ENCODE peak calls at places on chromosome 9, in nine cellular contexts. One of them, this sample, is unnamed.

GRCh38 chr9:130129425-130130061 is 42.7 kb upstream of the NCS1 start:
- DNase-seq in endothelial cell: no peak
- DNase-seq in suprapubic skin: no peak
- DNase-seq in stimulated activated CD8-positive, alpha-beta memory T cell treated with anti-CD3 and anti-CD28 coated beads, Interleukin-15, amount 100 ng/mL, for 4 hours: no peak
- DNase-seq in SK-MEL-5: no peak
- DNase-seq in foreskin keratinocyte: no peak
- DNase-seq in IMR-90: peak; percentile 90
- DNase-seq in activated T-cell treated with anti-CD3 and anti-CD28 coated beads for 48 hours: no peak
- DNase-seq in Calu3: no peak
- DNase-seq in this sample: no peak

GRCh38 chr9:35696520-35697215 is 6.9 kb upstream of the TPM2 start:
- DNase-seq in suprapubic skin: no peak
- DNase-seq in activated T-cell treated with anti-CD3 and anti-CD28 coated beads for 48 hours: peak; percentile 45
- DNase-seq in foreskin keratinocyte: no peak
- DNase-seq in SK-MEL-5: peak; percentile 62
- DNase-seq in stimulated activated CD8-positive, alpha-beta memory T cell treated with anti-CD3 and anti-CD28 coated beads, Interleukin-15, amount 100 ng/mL, for 4 hours: peak; percentile 33
- DNase-seq in IMR-90: peak; percentile 40
- DNase-seq in endothelial cell: peak; percentile 63
- DNase-seq in Calu3: peak; percentile 65
- DNase-seq in this sample: no peak

GRCh38 chr9:79485258-79485657 is 86.5 kb upstream of the TLE4 start:
- DNase-seq in suprapubic skin: no peak
- DNase-seq in endothelial cell: no peak
- DNase-seq in stimulated activated CD8-positive, alpha-beta memory T cell treated with anti-CD3 and anti-CD28 coated beads, Interleukin-15, amount 100 ng/mL, for 4 hours: no peak
- DNase-seq in Calu3: no peak
- DNase-seq in SK-MEL-5: no peak
- DNase-seq in IMR-90: no peak
- DNase-seq in activated T-cell treated with anti-CD3 and anti-CD28 coated beads for 48 hours: no peak
- DNase-seq in foreskin keratinocyte: no peak
- DNase-seq in this sample: no peak

GRCh38 chr9:36728651-36729520 is 156.2 kb downstream of the MELK start:
- DNase-seq in Calu3: peak; percentile 62
- DNase-seq in suprapubic skin: no peak
- DNase-seq in IMR-90: peak; percentile 78
- DNase-seq in SK-MEL-5: peak; percentile 78
- DNase-seq in endothelial cell: peak; percentile 95
- DNase-seq in foreskin keratinocyte: peak; percentile 22
- DNase-seq in activated T-cell treated with anti-CD3 and anti-CD28 coated beads for 48 hours: peak; percentile 62
- DNase-seq in stimulated activated CD8-positive, alpha-beta memory T cell treated with anti-CD3 and anti-CD28 coated beads, Interleukin-15, amount 100 ng/mL, for 4 hours: peak; percentile 19
- DNase-seq in this sample: no peak

GRCh38 chr9:36888551-36888950 is 145.5 kb downstream of the PAX5 start:
- DNase-seq in activated T-cell treated with anti-CD3 and anti-CD28 coated beads for 48 hours: no peak
- DNase-seq in Calu3: no peak
- DNase-seq in IMR-90: no peak
- DNase-seq in stimulated activated CD8-positive, alpha-beta memory T cell treated with anti-CD3 and anti-CD28 coated beads, Interleukin-15, amount 100 ng/mL, for 4 hours: no peak
- DNase-seq in endothelial cell: no peak
- DNase-seq in suprapubic skin: no peak
- DNase-seq in foreskin keratinocyte: no peak
- DNase-seq in SK-MEL-5: no peak
- DNase-seq in this sample: no peak

GRCh38 chr9:74858753-74859414 is 28.8 kb downstream of the TRPM6 start:
- DNase-seq in IMR-90: peak; percentile 2
- DNase-seq in suprapubic skin: no peak
- DNase-seq in activated T-cell treated with anti-CD3 and anti-CD28 coated beads for 48 hours: no peak
- DNase-seq in endothelial cell: no peak
- DNase-seq in SK-MEL-5: no peak
- DNase-seq in foreskin keratinocyte: no peak
- DNase-seq in Calu3: no peak
- DNase-seq in stimulated activated CD8-positive, alpha-beta memory T cell treated with anti-CD3 and anti-CD28 coated beads, Interleukin-15, amount 100 ng/mL, for 4 hours: no peak
- DNase-seq in this sample: no peak

GRCh38 chr9:89884356-89885083 is 279.7 kb downstream of the GADD45G start:
- DNase-seq in Calu3: no peak
- DNase-seq in IMR-90: no peak
- DNase-seq in stimulated activated CD8-positive, alpha-beta memory T cell treated with anti-CD3 and anti-CD28 coated beads, Interleukin-15, amount 100 ng/mL, for 4 hours: no peak
- DNase-seq in endothelial cell: no peak
- DNase-seq in foreskin keratinocyte: no peak
- DNase-seq in SK-MEL-5: no peak
- DNase-seq in suprapubic skin: no peak
- DNase-seq in activated T-cell treated with anti-CD3 and anti-CD28 coated beads for 48 hours: no peak
- DNase-seq in this sample: no peak

GRCh38 chr9:84703793-84704192 is 34.3 kb downstream of the NTRK2 start:
- DNase-seq in foreskin keratinocyte: no peak
- DNase-seq in Calu3: no peak
- DNase-seq in SK-MEL-5: no peak
- DNase-seq in activated T-cell treated with anti-CD3 and anti-CD28 coated beads for 48 hours: no peak
- DNase-seq in IMR-90: no peak
- DNase-seq in endothelial cell: no peak
- DNase-seq in stimulated activated CD8-positive, alpha-beta memory T cell treated with anti-CD3 and anti-CD28 coated beads, Interleukin-15, amount 100 ng/mL, for 4 hours: no peak
- DNase-seq in suprapubic skin: no peak
- DNase-seq in this sample: no peak

GRCh38 chr9:38046669-38047300 is 22.2 kb downstream of the SHB start:
- DNase-seq in foreskin keratinocyte: peak; percentile 68
- DNase-seq in suprapubic skin: no peak
- DNase-seq in SK-MEL-5: no peak
- DNase-seq in stimulated activated CD8-positive, alpha-beta memory T cell treated with anti-CD3 and anti-CD28 coated beads, Interleukin-15, amount 100 ng/mL, for 4 hours: no peak
- DNase-seq in endothelial cell: no peak
- DNase-seq in activated T-cell treated with anti-CD3 and anti-CD28 coated beads for 48 hours: no peak
- DNase-seq in Calu3: peak; percentile 32
- DNase-seq in IMR-90: peak; percentile 69
- DNase-seq in this sample: no peak

GRCh38 chr9:135613946-135614805 is 25.2 kb downstream of the GLT6D1 start:
- DNase-seq in activated T-cell treated with anti-CD3 and anti-CD28 coated beads for 48 hours: no peak
- DNase-seq in endothelial cell: no peak
- DNase-seq in stimulated activated CD8-positive, alpha-beta memory T cell treated with anti-CD3 and anti-CD28 coated beads, Interleukin-15, amount 100 ng/mL, for 4 hours: no peak
- DNase-seq in suprapubic skin: peak; percentile 49
- DNase-seq in foreskin keratinocyte: no peak
- DNase-seq in SK-MEL-5: no peak
- DNase-seq in IMR-90: no peak
- DNase-seq in Calu3: no peak
- DNase-seq in this sample: no peak

GRCh38 chr9:137297060-137297664 is 4.9 kb downstream of the NRARP start:
- DNase-seq in endothelial cell: no peak
- DNase-seq in activated T-cell treated with anti-CD3 and anti-CD28 coated beads for 48 hours: no peak
- DNase-seq in IMR-90: no peak
- DNase-seq in SK-MEL-5: no peak
- DNase-seq in suprapubic skin: no peak
- DNase-seq in stimulated activated CD8-positive, alpha-beta memory T cell treated with anti-CD3 and anti-CD28 coated beads, Interleukin-15, amount 100 ng/mL, for 4 hours: no peak
- DNase-seq in foreskin keratinocyte: no peak
- DNase-seq in Calu3: no peak
- DNase-seq in this sample: no peak

GRCh38 chr9:21710792-21711191 is 91.6 kb upstream of the MTAP start:
- DNase-seq in endothelial cell: no peak
- DNase-seq in Calu3: no peak
- DNase-seq in IMR-90: peak; percentile 60
- DNase-seq in activated T-cell treated with anti-CD3 and anti-CD28 coated beads for 48 hours: no peak
- DNase-seq in SK-MEL-5: no peak
- DNase-seq in stimulated activated CD8-positive, alpha-beta memory T cell treated with anti-CD3 and anti-CD28 coated beads, Interleukin-15, amount 100 ng/mL, for 4 hours: no peak
- DNase-seq in suprapubic skin: no peak
- DNase-seq in foreskin keratinocyte: peak; percentile 54
- DNase-seq in this sample: no peak

GRCh38 chr9:10272830-10273229 is 340.0 kb downstream of the PTPRD start:
- DNase-seq in endothelial cell: no peak
- DNase-seq in activated T-cell treated with anti-CD3 and anti-CD28 coated beads for 48 hours: no peak
- DNase-seq in IMR-90: no peak
- DNase-seq in foreskin keratinocyte: no peak
- DNase-seq in suprapubic skin: no peak
- DNase-seq in Calu3: no peak
- DNase-seq in stimulated activated CD8-positive, alpha-beta memory T cell treated with anti-CD3 and anti-CD28 coated beads, Interleukin-15, amount 100 ng/mL, for 4 hours: no peak
- DNase-seq in SK-MEL-5: no peak
- DNase-seq in this sample: no peak

GRCh38 chr9:83598487-83598886 is 24.5 kb upstream of the IDNK start:
- DNase-seq in stimulated activated CD8-positive, alpha-beta memory T cell treated with anti-CD3 and anti-CD28 coated beads, Interleukin-15, amount 100 ng/mL, for 4 hours: no peak
- DNase-seq in endothelial cell: no peak
- DNase-seq in foreskin keratinocyte: no peak
- DNase-seq in SK-MEL-5: no peak
- DNase-seq in IMR-90: peak; percentile 7
- DNase-seq in activated T-cell treated with anti-CD3 and anti-CD28 coated beads for 48 hours: no peak
- DNase-seq in Calu3: no peak
- DNase-seq in suprapubic skin: no peak
- DNase-seq in this sample: no peak

GRCh38 chr9:78620764-78621163 is 323.8 kb downstream of the PSAT1 start:
- DNase-seq in activated T-cell treated with anti-CD3 and anti-CD28 coated beads for 48 hours: no peak
- DNase-seq in suprapubic skin: no peak
- DNase-seq in foreskin keratinocyte: no peak
- DNase-seq in SK-MEL-5: no peak
- DNase-seq in IMR-90: peak; percentile 88
- DNase-seq in endothelial cell: no peak
- DNase-seq in Calu3: no peak
- DNase-seq in stimulated activated CD8-positive, alpha-beta memory T cell treated with anti-CD3 and anti-CD28 coated beads, Interleukin-15, amount 100 ng/mL, for 4 hours: no peak
- DNase-seq in this sample: no peak

GRCh38 chr9:104881991-104882555 is 45.9 kb downstream of the ABCA1 start:
- DNase-seq in activated T-cell treated with anti-CD3 and anti-CD28 coated beads for 48 hours: no peak
- DNase-seq in foreskin keratinocyte: no peak
- DNase-seq in stimulated activated CD8-positive, alpha-beta memory T cell treated with anti-CD3 and anti-CD28 coated beads, Interleukin-15, amount 100 ng/mL, for 4 hours: no peak
- DNase-seq in IMR-90: no peak
- DNase-seq in suprapubic skin: no peak
- DNase-seq in Calu3: no peak
- DNase-seq in SK-MEL-5: no peak
- DNase-seq in endothelial cell: no peak
- DNase-seq in this sample: no peak

GRCh38 chr9:4680178-4680535 is 788 bp downstream of the CDC37L1 start:
- DNase-seq in Calu3: no peak
- DNase-seq in IMR-90: no peak
- DNase-seq in stimulated activated CD8-positive, alpha-beta memory T cell treated with anti-CD3 and anti-CD28 coated beads, Interleukin-15, amount 100 ng/mL, for 4 hours: no peak
- DNase-seq in suprapubic skin: no peak
- DNase-seq in foreskin keratinocyte: no peak
- DNase-seq in endothelial cell: no peak
- DNase-seq in SK-MEL-5: peak; percentile 23
- DNase-seq in activated T-cell treated with anti-CD3 and anti-CD28 coated beads for 48 hours: no peak
- DNase-seq in this sample: no peak

GRCh38 chr9:72539824-72540347 is 18.5 kb downstream of the TMC1 start:
- DNase-seq in endothelial cell: no peak
- DNase-seq in suprapubic skin: no peak
- DNase-seq in Calu3: no peak
- DNase-seq in SK-MEL-5: no peak
- DNase-seq in foreskin keratinocyte: peak; percentile 54
- DNase-seq in IMR-90: no peak
- DNase-seq in stimulated activated CD8-positive, alpha-beta memory T cell treated with anti-CD3 and anti-CD28 coated beads, Interleukin-15, amount 100 ng/mL, for 4 hours: no peak
- DNase-seq in activated T-cell treated with anti-CD3 and anti-CD28 coated beads for 48 hours: no peak
- DNase-seq in this sample: no peak

GRCh38 chr9:113463418-113464285 is at the start of gene RGS3:
- DNase-seq in foreskin keratinocyte: no peak
- DNase-seq in SK-MEL-5: no peak
- DNase-seq in activated T-cell treated with anti-CD3 and anti-CD28 coated beads for 48 hours: no peak
- DNase-seq in Calu3: peak; percentile 83
- DNase-seq in stimulated activated CD8-positive, alpha-beta memory T cell treated with anti-CD3 and anti-CD28 coated beads, Interleukin-15, amount 100 ng/mL, for 4 hours: no peak
- DNase-seq in endothelial cell: peak; percentile 43
- DNase-seq in IMR-90: no peak
- DNase-seq in suprapubic skin: no peak
- DNase-seq in this sample: no peak

GRCh38 chr9:82721596-82721995 is 341.3 kb downstream of the RASEF start:
- DNase-seq in suprapubic skin: no peak
- DNase-seq in activated T-cell treated with anti-CD3 and anti-CD28 coated beads for 48 hours: no peak
- DNase-seq in SK-MEL-5: no peak
- DNase-seq in IMR-90: no peak
- DNase-seq in endothelial cell: no peak
- DNase-seq in Calu3: no peak
- DNase-seq in stimulated activated CD8-positive, alpha-beta memory T cell treated with anti-CD3 and anti-CD28 coated beads, Interleukin-15, amount 100 ng/mL, for 4 hours: no peak
- DNase-seq in foreskin keratinocyte: no peak
- DNase-seq in this sample: no peak

GRCh38 chr9:128481561-128481960 is 23.0 kb upstream of the GLE1 start:
- DNase-seq in stimulated activated CD8-positive, alpha-beta memory T cell treated with anti-CD3 and anti-CD28 coated beads, Interleukin-15, amount 100 ng/mL, for 4 hours: no peak
- DNase-seq in foreskin keratinocyte: no peak
- DNase-seq in SK-MEL-5: no peak
- DNase-seq in suprapubic skin: no peak
- DNase-seq in Calu3: no peak
- DNase-seq in endothelial cell: no peak
- DNase-seq in activated T-cell treated with anti-CD3 and anti-CD28 coated beads for 48 hours: no peak
- DNase-seq in IMR-90: no peak
- DNase-seq in this sample: no peak

GRCh38 chr9:84856181-84856632 is 186.7 kb downstream of the NTRK2 start:
- DNase-seq in foreskin keratinocyte: no peak
- DNase-seq in IMR-90: no peak
- DNase-seq in activated T-cell treated with anti-CD3 and anti-CD28 coated beads for 48 hours: no peak
- DNase-seq in suprapubic skin: no peak
- DNase-seq in Calu3: no peak
- DNase-seq in stimulated activated CD8-positive, alpha-beta memory T cell treated with anti-CD3 and anti-CD28 coated beads, Interleukin-15, amount 100 ng/mL, for 4 hours: no peak
- DNase-seq in SK-MEL-5: no peak
- DNase-seq in endothelial cell: no peak
- DNase-seq in this sample: no peak

GRCh38 chr9:136588663-136589464 is 43.0 kb upstream of the NOTCH1 start:
- DNase-seq in stimulated activated CD8-positive, alpha-beta memory T cell treated with anti-CD3 and anti-CD28 coated beads, Interleukin-15, amount 100 ng/mL, for 4 hours: no peak
- DNase-seq in activated T-cell treated with anti-CD3 and anti-CD28 coated beads for 48 hours: no peak
- DNase-seq in IMR-90: no peak
- DNase-seq in suprapubic skin: no peak
- DNase-seq in Calu3: no peak
- DNase-seq in endothelial cell: peak; percentile 44
- DNase-seq in SK-MEL-5: no peak
- DNase-seq in foreskin keratinocyte: no peak
- DNase-seq in this sample: no peak

GRCh38 chr9:133525677-133526076 is 918 bp upstream of the MYMK start:
- DNase-seq in SK-MEL-5: no peak
- DNase-seq in stimulated activated CD8-positive, alpha-beta memory T cell treated with anti-CD3 and anti-CD28 coated beads, Interleukin-15, amount 100 ng/mL, for 4 hours: no peak
- DNase-seq in activated T-cell treated with anti-CD3 and anti-CD28 coated beads for 48 hours: no peak
- DNase-seq in IMR-90: no peak
- DNase-seq in foreskin keratinocyte: no peak
- DNase-seq in endothelial cell: no peak
- DNase-seq in Calu3: no peak
- DNase-seq in suprapubic skin: no peak
- DNase-seq in this sample: no peak

GRCh38 chr9:121362813-121363585 is 7.1 kb downstream of the STOM start:
- DNase-seq in endothelial cell: no peak
- DNase-seq in foreskin keratinocyte: no peak
- DNase-seq in activated T-cell treated with anti-CD3 and anti-CD28 coated beads for 48 hours: no peak
- DNase-seq in suprapubic skin: no peak
- DNase-seq in Calu3: no peak
- DNase-seq in IMR-90: peak; percentile 52
- DNase-seq in stimulated activated CD8-positive, alpha-beta memory T cell treated with anti-CD3 and anti-CD28 coated beads, Interleukin-15, amount 100 ng/mL, for 4 hours: no peak
- DNase-seq in SK-MEL-5: peak; percentile 87
- DNase-seq in this sample: no peak

GRCh38 chr9:14932246-14932645 is 22.0 kb upstream of the FREM1 start:
- DNase-seq in endothelial cell: no peak
- DNase-seq in SK-MEL-5: no peak
- DNase-seq in Calu3: no peak
- DNase-seq in suprapubic skin: no peak
- DNase-seq in foreskin keratinocyte: no peak
- DNase-seq in stimulated activated CD8-positive, alpha-beta memory T cell treated with anti-CD3 and anti-CD28 coated beads, Interleukin-15, amount 100 ng/mL, for 4 hours: no peak
- DNase-seq in IMR-90: no peak
- DNase-seq in activated T-cell treated with anti-CD3 and anti-CD28 coated beads for 48 hours: no peak
- DNase-seq in this sample: no peak

GRCh38 chr9:22119537-22120167 is 110.5 kb upstream of the CDKN2B start:
- DNase-seq in Calu3: peak; percentile 21
- DNase-seq in IMR-90: peak; percentile 50
- DNase-seq in stimulated activated CD8-positive, alpha-beta memory T cell treated with anti-CD3 and anti-CD28 coated beads, Interleukin-15, amount 100 ng/mL, for 4 hours: no peak
- DNase-seq in endothelial cell: no peak
- DNase-seq in activated T-cell treated with anti-CD3 and anti-CD28 coated beads for 48 hours: no peak
- DNase-seq in foreskin keratinocyte: no peak
- DNase-seq in suprapubic skin: no peak
- DNase-seq in SK-MEL-5: no peak
- DNase-seq in this sample: no peak

GRCh38 chr9:130869250-130869649 is 27.4 kb downstream of the QRFP start:
- DNase-seq in suprapubic skin: no peak
- DNase-seq in IMR-90: peak; percentile 42
- DNase-seq in stimulated activated CD8-positive, alpha-beta memory T cell treated with anti-CD3 and anti-CD28 coated beads, Interleukin-15, amount 100 ng/mL, for 4 hours: no peak
- DNase-seq in SK-MEL-5: no peak
- DNase-seq in endothelial cell: no peak
- DNase-seq in activated T-cell treated with anti-CD3 and anti-CD28 coated beads for 48 hours: no peak
- DNase-seq in foreskin keratinocyte: no peak
- DNase-seq in Calu3: no peak
- DNase-seq in this sample: no peak

GRCh38 chr9:4746278-4746677 is 5.3 kb upstream of the AK3 start:
- DNase-seq in suprapubic skin: no peak
- DNase-seq in foreskin keratinocyte: no peak
- DNase-seq in SK-MEL-5: no peak
- DNase-seq in activated T-cell treated with anti-CD3 and anti-CD28 coated beads for 48 hours: no peak
- DNase-seq in IMR-90: no peak
- DNase-seq in stimulated activated CD8-positive, alpha-beta memory T cell treated with anti-CD3 and anti-CD28 coated beads, Interleukin-15, amount 100 ng/mL, for 4 hours: no peak
- DNase-seq in endothelial cell: no peak
- DNase-seq in Calu3: no peak
- DNase-seq in this sample: no peak

GRCh38 chr9:3962467-3962866 is 337.4 kb downstream of the GLIS3 start:
- DNase-seq in foreskin keratinocyte: no peak
- DNase-seq in SK-MEL-5: no peak
- DNase-seq in stimulated activated CD8-positive, alpha-beta memory T cell treated with anti-CD3 and anti-CD28 coated beads, Interleukin-15, amount 100 ng/mL, for 4 hours: no peak
- DNase-seq in IMR-90: peak; percentile 76
- DNase-seq in endothelial cell: no peak
- DNase-seq in suprapubic skin: no peak
- DNase-seq in Calu3: no peak
- DNase-seq in activated T-cell treated with anti-CD3 and anti-CD28 coated beads for 48 hours: no peak
- DNase-seq in this sample: no peak

GRCh38 chr9:107717608-107718314 is 228.2 kb upstream of the KLF4 start:
- DNase-seq in Calu3: no peak
- DNase-seq in foreskin keratinocyte: no peak
- DNase-seq in stimulated activated CD8-positive, alpha-beta memory T cell treated with anti-CD3 and anti-CD28 coated beads, Interleukin-15, amount 100 ng/mL, for 4 hours: no peak
- DNase-seq in activated T-cell treated with anti-CD3 and anti-CD28 coated beads for 48 hours: no peak
- DNase-seq in IMR-90: no peak
- DNase-seq in suprapubic skin: no peak
- DNase-seq in endothelial cell: no peak
- DNase-seq in SK-MEL-5: no peak
- DNase-seq in this sample: no peak

This sample was measured in esophagus squamous epithelium.